ENCODE peak calls at places on chromosomes 3 and 15, in ten cellular contexts. One of them, this sample, is unnamed.
A peak's percentile ranks its signal among the peaks of the same experiment; 100 is the strongest.

GRCh38 chr3:160006282-160007163 is 17.9 kb downstream of the IL12A start:
- DNase-seq in right cardiac atrium: no peak
- DNase-seq in stimulated activated CD8-positive, alpha-beta memory T cell treated with anti-CD3 and anti-CD28 coated beads, Interleukin-7, amount 100 ng/mL, for 1 hour: no peak
- DNase-seq in heart left ventricle: peak; percentile 41
- DNase-seq in activated T-cell treated with anti-CD3 and anti-CD28 coated beads for 24 hours: no peak
- DNase-seq in AG20443: peak; percentile 85
- DNase-seq in NCI-H345: peak; percentile 33
- DNase-seq in fibroblast of lung: peak; percentile 60
- DNase-seq in ovary: no peak
- DNase-seq in A549: peak; percentile 77
- DNase-seq in this sample: no peak

GRCh38 chr3:55269096-55269495 is 218.0 kb downstream of the WNT5A start:
- DNase-seq in right cardiac atrium: no peak
- DNase-seq in stimulated activated CD8-positive, alpha-beta memory T cell treated with anti-CD3 and anti-CD28 coated beads, Interleukin-7, amount 100 ng/mL, for 1 hour: no peak
- DNase-seq in heart left ventricle: no peak
- DNase-seq in activated T-cell treated with anti-CD3 and anti-CD28 coated beads for 24 hours: no peak
- DNase-seq in AG20443: no peak
- DNase-seq in NCI-H345: no peak
- DNase-seq in fibroblast of lung: no peak
- DNase-seq in ovary: no peak
- DNase-seq in A549: no peak
- DNase-seq in this sample: no peak

GRCh38 chr3:132570011-132570410 is 27.1 kb upstream of the ACKR4 start:
- DNase-seq in right cardiac atrium: no peak
- DNase-seq in stimulated activated CD8-positive, alpha-beta memory T cell treated with anti-CD3 and anti-CD28 coated beads, Interleukin-7, amount 100 ng/mL, for 1 hour: no peak
- DNase-seq in heart left ventricle: no peak
- DNase-seq in activated T-cell treated with anti-CD3 and anti-CD28 coated beads for 24 hours: no peak
- DNase-seq in AG20443: no peak
- DNase-seq in NCI-H345: no peak
- DNase-seq in fibroblast of lung: no peak
- DNase-seq in ovary: no peak
- DNase-seq in A549: no peak
- DNase-seq in this sample: no peak

GRCh38 chr3:51966941-51967383 is 292 bp downstream of the PCBP4 start:
- DNase-seq in right cardiac atrium: no peak
- DNase-seq in stimulated activated CD8-positive, alpha-beta memory T cell treated with anti-CD3 and anti-CD28 coated beads, Interleukin-7, amount 100 ng/mL, for 1 hour: no peak
- DNase-seq in heart left ventricle: no peak
- DNase-seq in activated T-cell treated with anti-CD3 and anti-CD28 coated beads for 24 hours: no peak
- DNase-seq in AG20443: no peak
- DNase-seq in NCI-H345: no peak
- DNase-seq in fibroblast of lung: no peak
- DNase-seq in ovary: no peak
- DNase-seq in A549: no peak
- DNase-seq in this sample: no peak

GRCh38 chr3:194365978-194366490 is 3.5 kb downstream of the LRRC15 start:
- DNase-seq in right cardiac atrium: no peak
- DNase-seq in stimulated activated CD8-positive, alpha-beta memory T cell treated with anti-CD3 and anti-CD28 coated beads, Interleukin-7, amount 100 ng/mL, for 1 hour: no peak
- DNase-seq in heart left ventricle: no peak
- DNase-seq in activated T-cell treated with anti-CD3 and anti-CD28 coated beads for 24 hours: no peak
- DNase-seq in AG20443: no peak
- DNase-seq in NCI-H345: no peak
- DNase-seq in fibroblast of lung: no peak
- DNase-seq in ovary: no peak
- DNase-seq in A549: no peak
- DNase-seq in this sample: no peak

GRCh38 chr15:37034835-37035234 is 65.5 kb downstream of the MEIS2 start:
- DNase-seq in right cardiac atrium: no peak
- DNase-seq in stimulated activated CD8-positive, alpha-beta memory T cell treated with anti-CD3 and anti-CD28 coated beads, Interleukin-7, amount 100 ng/mL, for 1 hour: no peak
- DNase-seq in heart left ventricle: no peak
- DNase-seq in activated T-cell treated with anti-CD3 and anti-CD28 coated beads for 24 hours: no peak
- DNase-seq in AG20443: no peak
- DNase-seq in NCI-H345: peak; percentile 24
- DNase-seq in fibroblast of lung: no peak
- DNase-seq in ovary: no peak
- DNase-seq in A549: no peak
- DNase-seq in this sample: no peak

GRCh38 chr15:72199721-72200212 is 2.2 kb upstream of the GRAMD2A start:
- DNase-seq in right cardiac atrium: peak; percentile 81
- DNase-seq in stimulated activated CD8-positive, alpha-beta memory T cell treated with anti-CD3 and anti-CD28 coated beads, Interleukin-7, amount 100 ng/mL, for 1 hour: peak; percentile 52
- DNase-seq in heart left ventricle: peak; percentile 76
- DNase-seq in activated T-cell treated with anti-CD3 and anti-CD28 coated beads for 24 hours: peak; percentile 63
- DNase-seq in AG20443: peak; percentile 81
- DNase-seq in NCI-H345: peak; percentile 47
- DNase-seq in fibroblast of lung: peak; percentile 54
- DNase-seq in ovary: peak; percentile 60
- DNase-seq in A549: peak; percentile 89
- DNase-seq in this sample: peak; percentile 77

GRCh38 chr3:194328080-194328571 is 23.0 kb downstream of the CPN2 start:
- DNase-seq in right cardiac atrium: no peak
- DNase-seq in stimulated activated CD8-positive, alpha-beta memory T cell treated with anti-CD3 and anti-CD28 coated beads, Interleukin-7, amount 100 ng/mL, for 1 hour: no peak
- DNase-seq in heart left ventricle: no peak
- DNase-seq in activated T-cell treated with anti-CD3 and anti-CD28 coated beads for 24 hours: no peak
- DNase-seq in AG20443: peak; percentile 47
- DNase-seq in NCI-H345: no peak
- DNase-seq in fibroblast of lung: peak; percentile 85
- DNase-seq in ovary: no peak
- DNase-seq in A549: peak; percentile 55
- DNase-seq in this sample: no peak

GRCh38 chr3:160755776-160756304 is at the start of gene PPM1L:
- DNase-seq in right cardiac atrium: peak; percentile 87
- DNase-seq in stimulated activated CD8-positive, alpha-beta memory T cell treated with anti-CD3 and anti-CD28 coated beads, Interleukin-7, amount 100 ng/mL, for 1 hour: peak; percentile 29
- DNase-seq in heart left ventricle: peak; percentile 57
- DNase-seq in activated T-cell treated with anti-CD3 and anti-CD28 coated beads for 24 hours: no peak
- DNase-seq in AG20443: peak; percentile 67
- DNase-seq in NCI-H345: peak; percentile 40
- DNase-seq in fibroblast of lung: peak; percentile 56
- DNase-seq in ovary: peak; percentile 31
- DNase-seq in A549: no peak
- DNase-seq in this sample: peak; percentile 88

GRCh38 chr3:170320471-170321121 is 36.9 kb upstream of the SKIL start:
- DNase-seq in right cardiac atrium: no peak
- DNase-seq in stimulated activated CD8-positive, alpha-beta memory T cell treated with anti-CD3 and anti-CD28 coated beads, Interleukin-7, amount 100 ng/mL, for 1 hour: no peak
- DNase-seq in heart left ventricle: no peak
- DNase-seq in activated T-cell treated with anti-CD3 and anti-CD28 coated beads for 24 hours: no peak
- DNase-seq in AG20443: no peak
- DNase-seq in NCI-H345: no peak
- DNase-seq in fibroblast of lung: peak; percentile 23
- DNase-seq in ovary: no peak
- DNase-seq in A549: no peak
- DNase-seq in this sample: no peak

GRCh38 chr15:64013179-64014043 is 32.9 kb downstream of the DAPK2 start:
- DNase-seq in right cardiac atrium: no peak
- DNase-seq in stimulated activated CD8-positive, alpha-beta memory T cell treated with anti-CD3 and anti-CD28 coated beads, Interleukin-7, amount 100 ng/mL, for 1 hour: no peak
- DNase-seq in heart left ventricle: no peak
- DNase-seq in activated T-cell treated with anti-CD3 and anti-CD28 coated beads for 24 hours: no peak
- DNase-seq in AG20443: no peak
- DNase-seq in NCI-H345: no peak
- DNase-seq in fibroblast of lung: peak; percentile 55
- DNase-seq in ovary: no peak
- DNase-seq in A549: no peak
- DNase-seq in this sample: no peak

GRCh38 chr15:45970542-45970941 is 335.7 kb downstream of the SQOR start:
- DNase-seq in right cardiac atrium: no peak
- DNase-seq in stimulated activated CD8-positive, alpha-beta memory T cell treated with anti-CD3 and anti-CD28 coated beads, Interleukin-7, amount 100 ng/mL, for 1 hour: no peak
- DNase-seq in heart left ventricle: no peak
- DNase-seq in activated T-cell treated with anti-CD3 and anti-CD28 coated beads for 24 hours: no peak
- DNase-seq in AG20443: no peak
- DNase-seq in NCI-H345: no peak
- DNase-seq in fibroblast of lung: no peak
- DNase-seq in ovary: no peak
- DNase-seq in A549: no peak
- DNase-seq in this sample: no peak

GRCh38 chr15:78358114-78358513 is 18.0 kb downstream of the CRABP1 start:
- DNase-seq in right cardiac atrium: no peak
- DNase-seq in stimulated activated CD8-positive, alpha-beta memory T cell treated with anti-CD3 and anti-CD28 coated beads, Interleukin-7, amount 100 ng/mL, for 1 hour: no peak
- DNase-seq in heart left ventricle: no peak
- DNase-seq in activated T-cell treated with anti-CD3 and anti-CD28 coated beads for 24 hours: no peak
- DNase-seq in AG20443: no peak
- DNase-seq in NCI-H345: no peak
- DNase-seq in fibroblast of lung: no peak
- DNase-seq in ovary: no peak
- DNase-seq in A549: no peak
- DNase-seq in this sample: no peak

GRCh38 chr3:116517308-116517707 is 72.0 kb upstream of the LSAMP start:
- DNase-seq in right cardiac atrium: no peak
- DNase-seq in stimulated activated CD8-positive, alpha-beta memory T cell treated with anti-CD3 and anti-CD28 coated beads, Interleukin-7, amount 100 ng/mL, for 1 hour: no peak
- DNase-seq in heart left ventricle: no peak
- DNase-seq in activated T-cell treated with anti-CD3 and anti-CD28 coated beads for 24 hours: no peak
- DNase-seq in AG20443: no peak
- DNase-seq in NCI-H345: no peak
- DNase-seq in fibroblast of lung: peak; percentile 0
- DNase-seq in ovary: no peak
- DNase-seq in A549: no peak
- DNase-seq in this sample: no peak

GRCh38 chr3:129686941-129687340 is 80.5 kb upstream of the PLXND1 start:
- DNase-seq in right cardiac atrium: no peak
- DNase-seq in stimulated activated CD8-positive, alpha-beta memory T cell treated with anti-CD3 and anti-CD28 coated beads, Interleukin-7, amount 100 ng/mL, for 1 hour: no peak
- DNase-seq in heart left ventricle: no peak
- DNase-seq in activated T-cell treated with anti-CD3 and anti-CD28 coated beads for 24 hours: no peak
- DNase-seq in AG20443: no peak
- DNase-seq in NCI-H345: no peak
- DNase-seq in fibroblast of lung: peak; percentile 19
- DNase-seq in ovary: no peak
- DNase-seq in A549: peak; percentile 59
- DNase-seq in this sample: no peak

GRCh38 chr3:126750760-126751129 is 46.7 kb downstream of the CHCHD6 start:
- DNase-seq in right cardiac atrium: no peak
- DNase-seq in stimulated activated CD8-positive, alpha-beta memory T cell treated with anti-CD3 and anti-CD28 coated beads, Interleukin-7, amount 100 ng/mL, for 1 hour: no peak
- DNase-seq in heart left ventricle: no peak
- DNase-seq in activated T-cell treated with anti-CD3 and anti-CD28 coated beads for 24 hours: no peak
- DNase-seq in AG20443: no peak
- DNase-seq in NCI-H345: no peak
- DNase-seq in fibroblast of lung: no peak
- DNase-seq in ovary: no peak
- DNase-seq in A549: no peak
- DNase-seq in this sample: no peak

GRCh38 chr15:101185336-101185735 is 66.5 kb downstream of the CHSY1 start:
- DNase-seq in right cardiac atrium: no peak
- DNase-seq in stimulated activated CD8-positive, alpha-beta memory T cell treated with anti-CD3 and anti-CD28 coated beads, Interleukin-7, amount 100 ng/mL, for 1 hour: no peak
- DNase-seq in heart left ventricle: no peak
- DNase-seq in activated T-cell treated with anti-CD3 and anti-CD28 coated beads for 24 hours: no peak
- DNase-seq in AG20443: no peak
- DNase-seq in NCI-H345: no peak
- DNase-seq in fibroblast of lung: no peak
- DNase-seq in ovary: no peak
- DNase-seq in A549: no peak
- DNase-seq in this sample: no peak